ENCODE peak calls at places on chromosomes 5 and 9, in five cellular contexts. M is kidney epithelial cell, D is left ventricle myocardium inferior, C is BJ, J is endothelial cell of umbilical vein. B is an unnamed sample. For H3K36me3, the result is how much of the 10 kb centered on the place peaks cover.

GRCh38 chr5:87151547-87151946 is 116.1 kb upstream of the RASA1 start:
- DNase-seq in M (peak), D (no peak), C (peak), J (peak), B (peak)

GRCh38 chr5:125011419-125011818 is 265.0 kb upstream of the ZNF608 start:
- DNase-seq in M (no peak), D (no peak), C (no peak), J (no peak), B (no peak)

GRCh38 chr9:90368241-90368640 is 274.4 kb downstream of the DIRAS2 start:
- DNase-seq in M (no peak), D (no peak), C (no peak), J (no peak), B (no peak)

GRCh38 chr5:91126448-91126847 is 256.7 kb downstream of the ARRDC3 start:
- DNase-seq in M (no peak), D (no peak), C (peak), J (peak), B (peak)

GRCh38 chr5:31819926-31820516 is 181.1 kb downstream of the PDZD2 start:
- DNase-seq in M (no peak), D (no peak), C (no peak), J (no peak), B (no peak)

GRCh38 chr9:89752154-89752553 is 147.3 kb downstream of the GADD45G start:
- DNase-seq in M (no peak), D (no peak), C (no peak), J (no peak), B (no peak)

GRCh38 chr5:78799254-78800017 is 150.9 kb upstream of the LHFPL2 start:
- DNase-seq in M (peak), D (no peak), C (no peak), J (no peak), B (peak)

GRCh38 chr5:77449981-77450380 is 42.1 kb downstream of the WDR41 start:
- DNase-seq in M (no peak), D (no peak), C (no peak), J (no peak), B (peak)

GRCh38 chr5:176906796-176907195 is 7.7 kb upstream of the HK3 start:
- DNase-seq in M (no peak), D (no peak), C (no peak), J (no peak), B (no peak)

GRCh38 chr5:176906126-176906525 is 7.0 kb upstream of the HK3 start:
- DNase-seq in M (no peak), D (no peak), C (no peak), J (no peak), B (no peak)

GRCh38 chr5:176908677-176909358 is 9.7 kb upstream of the HK3 start:
- DNase-seq in M (no peak), D (no peak), C (no peak), J (no peak), B (no peak)

GRCh38 chr5:176912115-176912514 is 13.0 kb upstream of the HK3 start:
- DNase-seq in M (no peak), D (no peak), C (no peak), J (no peak), B (no peak)

GRCh38 chr5:176910161-176910560 is 11.0 kb upstream of the HK3 start:
- DNase-seq in M (no peak), D (no peak), C (no peak), J (no peak), B (peak)
- H3K36me3 ChIP-seq in M (under half), D (half or more), C (under half), J (under half), B (half or more)

GRCh38 chr9:15438891-15439290 is 16.2 kb downstream of the SNAPC3 start:
- DNase-seq in M (no peak), D (no peak), C (no peak), J (no peak), B (no peak)
- H3K36me3 ChIP-seq in M (under half), D (under half), C (under half), J (under half), B (half or more)

DNA sequence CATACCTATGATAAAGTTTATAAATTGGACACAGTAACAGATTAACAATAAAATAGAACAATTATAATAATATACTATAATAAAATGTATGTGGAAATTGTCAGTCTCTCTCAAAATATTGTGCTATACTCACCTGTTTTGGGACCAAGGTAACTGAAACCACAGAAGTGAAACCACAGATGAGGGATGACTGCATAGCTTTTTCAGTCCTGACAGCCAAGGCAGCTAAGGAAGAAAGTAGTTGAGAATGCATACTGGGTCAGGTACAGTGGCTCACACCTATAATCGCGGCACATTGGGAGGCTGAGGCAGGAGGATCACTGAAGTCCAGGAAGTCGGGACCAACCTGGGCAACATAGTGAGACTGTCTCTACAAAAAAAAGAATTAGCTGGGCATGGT is 8.9 kb downstream of the SRP19 start:
- DNase-seq in M (no peak), D (no peak), C (no peak), J (no peak), B (no peak)
- H3K36me3 ChIP-seq in M (under half), D (half or more), C (under half), J (under half), B (half or more)

GRCh38 chr9:5918460-5918859 is 27.8 kb downstream of the MLANA start:
- DNase-seq in M (no peak), D (no peak), C (no peak), J (no peak), B (no peak)

GRCh38 chr9:5920860-5921328 is 30.2 kb downstream of the MLANA start:
- DNase-seq in M (no peak), D (no peak), C (peak), J (no peak), B (peak)

GRCh38 chr9:5917273-5917672 is 26.6 kb downstream of the MLANA start:
- DNase-seq in M (no peak), D (no peak), C (no peak), J (no peak), B (no peak)

GRCh38 chr9:5917888-5918287 is 27.2 kb downstream of the MLANA start:
- DNase-seq in M (no peak), D (no peak), C (no peak), J (no peak), B (no peak)

DNA sequence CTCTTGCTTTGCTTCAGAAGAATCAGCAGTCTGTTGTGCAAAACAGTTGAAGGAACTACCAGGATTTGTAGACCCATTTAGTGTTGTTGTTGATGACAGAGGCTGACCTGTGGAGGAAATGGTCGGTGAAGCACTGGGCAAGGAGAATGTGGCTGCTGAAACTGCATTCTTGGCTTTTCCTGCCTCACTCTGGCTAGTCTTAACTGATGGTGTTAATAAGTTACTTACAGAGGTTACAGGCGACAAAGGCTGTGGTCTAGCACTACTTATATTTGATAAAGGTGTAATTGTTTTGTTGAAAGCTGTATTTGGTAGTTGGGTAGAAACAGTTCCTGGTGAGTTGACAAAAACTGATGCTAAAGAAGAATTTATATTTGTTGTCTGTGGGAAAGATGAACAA is 31.5 kb downstream of the MLANA start:
- DNase-seq in M (peak), D (no peak), C (no peak), J (no peak), B (no peak)
- H3K36me3 ChIP-seq in M (under half), D (half or more), C (under half), J (under half), B (half or more)

B was measured in adipocyte.